ENCODE peak calls at places on chromosomes 2 and 18, in nine cellular contexts. A is AG09309; Z is ELR; N is T-helper 1 cell; Y is stimulated activated CD4-positive, alpha-beta T cell treated with anti-CD3 and anti-CD28 coated beads, TNF-alpha, amount 100 ng/mL, for 48 hours; M is upper lobe of right lung; S is KBM-7; U is non-pigmented ciliary epithelial cell; Q is activated CD8-positive, alpha-beta memory T cell treated with anti-CD3 and anti-CD28 coated beads for 24 hours. H is an unnamed sample.

GRCh38 chr2:67476808-67477790 is 80.0 kb downstream of the ETAA1 start:
- DNase-seq in A (no peak), Z (peak), N (no peak), Y (no peak), M (no peak), S (peak), U (peak), Q (no peak), H (peak)

GRCh38 chr2:61179701-61180639 is 18.0 kb downstream of the C2orf74 start:
- DNase-seq in A (peak), Z (peak), N (no peak), Y (no peak), M (no peak), S (no peak), U (no peak), Q (peak), H (peak)

GRCh38 chr2:102446936-102447335 is 24.0 kb downstream of the IL18RAP start:
- DNase-seq in A (no peak), Z (no peak), N (no peak), Y (no peak), M (no peak), S (no peak), U (no peak), Q (no peak), H (no peak)

GRCh38 chr2:146363731-146364130 is 1481.1 kb upstream of the ACVR2A start:
- DNase-seq in A (peak), Z (no peak), N (no peak), Y (no peak), M (no peak), S (no peak), U (no peak), Q (no peak), H (no peak)

GRCh38 chr2:190763901-190764514 is 115.1 kb downstream of the NAB1 start:
- DNase-seq in A (no peak), Z (peak), N (no peak), Y (no peak), M (no peak), S (no peak), U (no peak), Q (no peak), H (no peak)

GRCh38 chr18:50573679-50574078 is 13.8 kb downstream of the MAPK4 start:
- DNase-seq in A (no peak), Z (peak), N (no peak), Y (no peak), M (no peak), S (no peak), U (no peak), Q (no peak), H (no peak)

GRCh38 chr2:96407041-96407918 is 71.7 kb downstream of the NCAPH start:
- DNase-seq in A (peak), Z (peak), N (peak), Y (peak), M (peak), S (peak), U (peak), Q (peak), H (peak)

GRCh38 chr2:200425026-200425821 is 84.6 kb downstream of the KCTD18 start:
- DNase-seq in A (no peak), Z (no peak), N (no peak), Y (no peak), M (no peak), S (no peak), U (no peak), Q (no peak), H (no peak)

GRCh38 chr18:44823782-44824181 is 143.1 kb downstream of the SETBP1 start:
- DNase-seq in A (peak), Z (no peak), N (no peak), Y (no peak), M (no peak), S (no peak), U (no peak), Q (no peak), H (peak)

H was measured in fibroblast of lung.